ENCODE peak calls at places on chromosomes 12 and 14, in ten cellular contexts. E is EL; X is fibroblast of mammary gland; H is SW480; S is stimulated activated CD4-positive, alpha-beta T cell treated with anti-CD3 and anti-CD28 coated beads, Interleukin-4, amount 100 ng/mL, for 48 hours; J is CD8-positive, alpha-beta T cell; C is SK-MEL-5; W is activated naive CD4-positive, alpha-beta T cell treated with Interleukin-2 at 50 U/mL for 16 hours; T is T-helper 1 cell; K is glutamatergic neuron. D is an unnamed sample.
A peak's percentile ranks its signal among the peaks of the same experiment; 100 is the strongest.

GRCh38 chr14:70788893-70789292 is 20.4 kb downstream of the MAP3K9 start:
- DNase-seq in K (no peak), S (no peak), H (no peak), X (no peak), J (no peak), T (no peak), W (no peak), C (no peak), E (no peak), D (no peak)

GRCh38 chr12:58395470-58395869 is 454.1 kb downstream of the ATP23 start:
- DNase-seq in J (no peak), K (no peak), C (no peak), H (peak; percentile 79), E (peak; percentile 47), S (no peak), X (peak; percentile 48), W (no peak), T (no peak), D (no peak)

GRCh38 chr12:120361506-120362208 is 7.3 kb downstream of the MSI1 start:
- DNase-seq in X (peak; percentile 67), C (no peak), W (no peak), J (no peak), E (peak; percentile 55), K (peak; percentile 90), T (no peak), H (no peak), S (no peak), D (no peak)

GRCh38 chr12:89494411-89495231 is 30.0 kb downstream of the GALNT4 start:
- DNase-seq in E (peak; percentile 39), H (no peak), C (no peak), K (no peak), J (no peak), T (peak; percentile 81), X (peak; percentile 63), W (peak; percentile 57), S (peak; percentile 34), D (no peak)

GRCh38 chr14:94001501-94002396 is 4.6 kb downstream of the CCDC197 start:
- DNase-seq in C (peak; percentile 75), X (peak; percentile 63), W (peak; percentile 65), T (peak; percentile 71), J (peak; percentile 49), E (peak; percentile 68), S (peak; percentile 44), K (peak; percentile 73), H (peak; percentile 94), D (peak; percentile 37)

GRCh38 chr12:7709969-7710368 is 1.3 kb upstream of the DPPA3 start:
- DNase-seq in J (no peak), C (no peak), S (no peak), K (no peak), X (no peak), E (no peak), W (no peak), T (no peak), H (no peak), D (no peak)

GRCh38 chr12:49428652-49429549 is 61.6 kb downstream of the SPATS2 start:
- DNase-seq in C (peak; percentile 78), H (peak; percentile 57), E (peak; percentile 68), K (no peak), X (peak; percentile 82), W (no peak), T (no peak), S (no peak), J (no peak), D (no peak)

GRCh38 chr12:8734873-8735381 is 37.1 kb downstream of the RIMKLB start:
- DNase-seq in C (no peak), K (no peak), S (no peak), H (no peak), J (no peak), T (no peak), X (no peak), E (peak; percentile 1), W (no peak), D (no peak)

GRCh38 chr12:1313906-1314305 is 280.5 kb downstream of the FBXL14 start:
- DNase-seq in H (no peak), C (no peak), S (no peak), T (no peak), K (no peak), E (peak; percentile 24), J (no peak), X (no peak), W (no peak), D (no peak)

GRCh38 chr14:90985601-90986242 is 74.7 kb downstream of the RPS6KA5 start:
- DNase-seq in X (no peak), T (no peak), K (no peak), E (no peak), C (no peak), H (no peak), W (no peak), S (no peak), J (no peak), D (no peak)

GRCh38 chr14:24266344-24267244 is 3.6 kb upstream of the TGM1 start:
- DNase-seq in X (no peak), J (no peak), W (no peak), E (no peak), C (no peak), S (no peak), H (no peak), T (no peak), K (no peak), D (no peak)

GRCh38 chr14:57533214-57533613 is 39.6 kb upstream of the CCDC198 start:
- DNase-seq in C (peak; percentile 47), H (peak; percentile 4), S (peak; percentile 7), J (no peak), E (peak; percentile 8), X (peak; percentile 51), T (peak; percentile 1), K (peak; percentile 24), W (no peak), D (no peak)

GRCh38 chr14:69079188-69079742 is 73.7 kb downstream of the DCAF5 start:
- DNase-seq in K (no peak), J (no peak), T (no peak), X (peak; percentile 63), W (no peak), S (no peak), E (peak; percentile 94), C (peak; percentile 10), H (peak; percentile 44), D (no peak)

GRCh38 chr14:55699131-55700057 is 119.4 kb downstream of the KTN1 start:
- DNase-seq in K (no peak), T (no peak), W (no peak), J (no peak), E (peak; percentile 79), H (peak; percentile 2), X (peak; percentile 63), C (no peak), S (no peak), D (no peak)

GRCh38 chr14:51691176-51691575 is 39.5 kb downstream of the FRMD6 start:
- DNase-seq in X (peak; percentile 44), W (no peak), T (no peak), E (peak; percentile 46), H (no peak), C (no peak), J (no peak), K (no peak), S (no peak), D (no peak)

GRCh38 chr12:131290255-131290959 is 336.7 kb downstream of the ADGRD1 start:
- DNase-seq in W (no peak), C (no peak), E (no peak), K (no peak), S (no peak), J (no peak), X (no peak), H (no peak), T (no peak), D (no peak)

GRCh38 chr12:42589465-42590323 is at the start of gene PRICKLE1:
- DNase-seq in W (peak; percentile 12), C (peak; percentile 40), H (peak; percentile 26), X (peak; percentile 48), K (peak; percentile 73), S (no peak), T (peak; percentile 15), E (peak; percentile 60), J (no peak), D (no peak)

GRCh38 chr12:110355080-110355479 is 48.4 kb downstream of the ANAPC7 start:
- DNase-seq in C (peak; percentile 61), S (no peak), X (no peak), K (no peak), E (peak; percentile 31), W (peak; percentile 22), H (peak; percentile 30), T (peak; percentile 18), J (no peak), D (no peak)

GRCh38 chr12:92442782-92443181 is 260.0 kb upstream of the PLEKHG7 start:
- DNase-seq in X (peak; percentile 21), K (no peak), E (no peak), C (peak; percentile 99), W (no peak), J (no peak), H (peak; percentile 64), T (no peak), S (no peak), D (no peak)

GRCh38 chr14:37746140-37746832 is 150.9 kb downstream of the TTC6 start:
- DNase-seq in W (no peak), C (no peak), J (no peak), H (no peak), K (no peak), X (no peak), E (no peak), T (no peak), S (no peak), D (no peak)

GRCh38 chr12:60501124-60501729 is 905.4 kb downstream of the SLC16A7 start:
- DNase-seq in E (peak; percentile 2), S (no peak), T (no peak), C (no peak), J (no peak), K (no peak), H (no peak), X (peak; percentile 10), W (no peak), D (no peak)

GRCh38 chr12:1619599-1619998 is 9.4 kb upstream of the WNT5B start:
- DNase-seq in S (no peak), C (no peak), T (peak; percentile 49), H (no peak), E (no peak), J (no peak), X (peak; percentile 21), K (no peak), W (no peak), D (no peak)

GRCh38 chr12:19764408-19764807 is 325.1 kb downstream of the AEBP2 start:
- DNase-seq in J (no peak), W (no peak), E (peak; percentile 13), S (no peak), C (no peak), K (no peak), T (no peak), X (peak; percentile 33), H (no peak), D (no peak)

GRCh38 chr14:74246561-74246960 is 7.3 kb downstream of the VSX2 start:
- DNase-seq in T (no peak), C (no peak), S (no peak), H (no peak), W (no peak), K (no peak), J (no peak), E (no peak), X (no peak), D (no peak)

GRCh38 chr14:103518416-103519042 is 4.1 kb downstream of the CKB start:
- DNase-seq in J (peak; percentile 54), S (peak; percentile 49), K (peak; percentile 83), W (peak; percentile 62), C (peak; percentile 62), E (peak; percentile 53), H (no peak), X (peak; percentile 43), T (peak; percentile 31), D (no peak)

GRCh38 chr12:116159175-116159574 is 118.3 kb downstream of the MED13L start:
- DNase-seq in J (no peak), T (no peak), H (no peak), E (peak; percentile 40), S (no peak), K (no peak), W (no peak), C (peak; percentile 40), X (peak; percentile 62), D (no peak)

GRCh38 chr12:49907352-49907751 is 3.7 kb upstream of the FAIM2 start:
- DNase-seq in C (peak; percentile 11), H (no peak), X (no peak), E (no peak), S (no peak), K (no peak), T (no peak), J (no peak), W (no peak), D (no peak)

GRCh38 chr12:25187781-25188180 is 7.2 kb downstream of the DNAI7 start:
- DNase-seq in W (no peak), S (no peak), H (peak; percentile 81), C (peak; percentile 4), K (no peak), E (peak; percentile 87), X (peak; percentile 91), T (no peak), J (no peak), D (no peak)

D was measured in breast epithelium.